ENCODE peak calls at places on chromosomes 1 and 21, in eight cellular contexts. Q, O, D, S, R, E, B and I are unnamed samples.

GRCh38 chr21:38170283-38170682 is 86.5 kb upstream of the KCNJ15 start:
- DNase-seq in R (peak; percentile 37), E (no peak), D (peak; percentile 14), Q (peak; percentile 1), B (no peak), O (no peak), S (peak; percentile 51), I (no peak)

GRCh38 chr1:49104575-49104974 is 327.9 kb upstream of the BEND5 start:
- DNase-seq in D (no peak), B (no peak), R (no peak), S (peak; percentile 2), O (no peak), E (no peak), Q (no peak), I (no peak)

GRCh38 chr1:63322248-63322943 is at the start of gene FOXD3:
- DNase-seq in S (no peak), Q (no peak), B (peak; percentile 52), D (peak; percentile 66), O (peak; percentile 45), R (peak; percentile 43), E (peak; percentile 80), I (peak; percentile 63)

GRCh38 chr1:95888877-95889799 is 655.1 kb downstream of the RWDD3 start:
- DNase-seq in Q (no peak), B (no peak), S (no peak), R (no peak), D (no peak), O (no peak), E (no peak), I (no peak)

GRCh38 chr1:165539306-165539705 is 4.5 kb upstream of the LRRC52 start:
- DNase-seq in S (peak; percentile 9), O (no peak), R (no peak), D (no peak), E (no peak), Q (no peak), B (no peak), I (no peak)

GRCh38 chr1:2233468-2233867 is 5.3 kb downstream of the SKI start:
- DNase-seq in D (no peak), E (no peak), O (no peak), R (peak; percentile 19), S (no peak), B (no peak), Q (no peak), I (peak; percentile 26)

GRCh38 chr21:44911384-44912157 is 9.1 kb downstream of the ITGB2 start:
- DNase-seq in Q (peak; percentile 57), S (peak; percentile 85), B (no peak), O (peak; percentile 80), R (no peak), E (peak; percentile 88), D (peak; percentile 69), I (peak; percentile 89)

GRCh38 chr1:204763773-204764427 is 78.4 kb upstream of the LRRN2 start:
- DNase-seq in R (peak; percentile 64), O (peak; percentile 62), Q (peak; percentile 62), S (peak; percentile 90), B (peak; percentile 68), D (peak; percentile 85), E (peak; percentile 73), I (peak; percentile 84)

GRCh38 chr1:167294528-167294927 is 73.8 kb downstream of the POU2F1 start:
- DNase-seq in O (no peak), S (peak; percentile 36), Q (no peak), E (no peak), R (no peak), B (no peak), D (no peak), I (no peak)

GRCh38 chr1:28112388-28113311 is 24.2 kb upstream of the EYA3 start:
- DNase-seq in Q (no peak), D (no peak), S (peak; percentile 98), E (peak; percentile 27), O (peak; percentile 39), R (peak; percentile 55), B (no peak), I (no peak)

GRCh38 chr1:65490231-65491009 is 70.0 kb downstream of the LEPR start:
- DNase-seq in E (no peak), D (no peak), B (peak; percentile 29), Q (no peak), O (no peak), R (no peak), S (no peak), I (no peak)

GRCh38 chr1:39128959-39129358 is 75.5 kb upstream of the MACF1 start:
- DNase-seq in B (no peak), R (no peak), S (peak; percentile 63), O (peak; percentile 94), E (peak; percentile 93), D (no peak), Q (no peak), I (no peak)

GRCh38 chr1:85569122-85569521 is 11.4 kb upstream of the CCN1 start:
- DNase-seq in D (no peak), B (no peak), Q (no peak), O (no peak), E (no peak), R (peak; percentile 82), S (peak; percentile 79), I (no peak)

GRCh38 chr1:76294470-76295194 is 220.1 kb downstream of the ST6GALNAC3 start:
- DNase-seq in D (no peak), O (no peak), E (no peak), S (no peak), B (no peak), R (no peak), Q (no peak), I (no peak)

GRCh38 chr1:196295766-196296165 is 312.5 kb downstream of the KCNT2 start:
- DNase-seq in Q (no peak), O (no peak), E (no peak), B (no peak), S (no peak), D (no peak), R (peak; percentile 13), I (no peak)

GRCh38 chr1:82978461-82979324 is 1020.2 kb downstream of the TTLL7 start:
- DNase-seq in O (no peak), Q (no peak), S (peak; percentile 68), B (no peak), D (no peak), E (no peak), R (no peak), I (no peak)

GRCh38 chr1:78840447-78841251 is 165.9 kb downstream of the ADGRL4 start:
- DNase-seq in B (peak; percentile 20), S (peak; percentile 87), E (no peak), D (no peak), Q (no peak), R (peak; percentile 81), O (no peak), I (no peak)

GRCh38 chr21:33296156-33296555 is 28.6 kb upstream of the IFNAR1 start:
- DNase-seq in S (no peak), B (no peak), D (no peak), Q (no peak), E (no peak), O (no peak), R (no peak), I (no peak)

GRCh38 chr1:177246710-177247588 is 76.2 kb downstream of the BRINP2 start:
- DNase-seq in S (no peak), R (peak; percentile 32), D (no peak), B (no peak), O (no peak), Q (no peak), E (no peak), I (no peak)

GRCh38 chr1:118272884-118273283 is 87.9 kb upstream of the SPAG17 start:
- DNase-seq in Q (no peak), E (no peak), D (no peak), B (no peak), O (no peak), R (no peak), S (no peak), I (no peak)

GRCh38 chr1:6602669-6603423 is at the start of gene KLHL21:
- DNase-seq in S (peak; percentile 40), B (peak; percentile 93), Q (peak; percentile 81), E (peak; percentile 82), R (peak; percentile 89), O (peak; percentile 86), D (peak; percentile 93), I (peak; percentile 96)

GRCh38 chr1:186375929-186376330 is 292 bp downstream of the ODR4 start:
- DNase-seq in R (no peak), D (no peak), Q (no peak), B (no peak), O (no peak), S (peak; percentile 71), E (no peak), I (no peak)

GRCh38 chr1:246117066-246117791 is 389.9 kb downstream of the SMYD3 start:
- DNase-seq in S (peak; percentile 69), Q (peak; percentile 16), D (peak; percentile 20), E (peak; percentile 29), O (no peak), R (peak; percentile 72), B (no peak), I (no peak)

GRCh38 chr1:243475966-243476365 is 220.1 kb downstream of the SDCCAG8 start:
- DNase-seq in B (no peak), D (peak; percentile 19), E (no peak), R (peak; percentile 54), O (no peak), S (no peak), Q (no peak), I (no peak)